ENCODE peak calls at places on chromosomes 16 and 17, in seven cellular contexts. I is psoas muscle, E is breast epithelium, J is fibroblast of lung, G is cardiac muscle cell, D is GM06990, Y is spleen. F is an unnamed sample.
A peak's percentile ranks its signal among the peaks of the same experiment; 100 is the strongest.

GRCh38 chr17:1384881-1385280 is 15.1 kb downstream of the YWHAE start:
- DNase-seq in G (no peak), E (no peak), I (no peak), Y (no peak), D (no peak), J (no peak), F (no peak)

GRCh38 chr16:5069048-5069447 is 2.6 kb upstream of the ALG1 start:
- DNase-seq in Y (no peak), I (no peak), E (no peak), G (no peak), J (no peak), D (no peak), F (peak; percentile 18)

GRCh38 chr16:86066755-86067154 is 167.8 kb downstream of the IRF8 start:
- DNase-seq in G (no peak), I (no peak), Y (peak; percentile 46), D (no peak), E (no peak), J (no peak), F (no peak)

GRCh38 chr16:49608801-49609200 is 235.2 kb downstream of the C16orf78 start:
- DNase-seq in J (peak; percentile 75), E (no peak), D (no peak), I (no peak), Y (no peak), G (peak; percentile 75), F (no peak)

GRCh38 chr16:88941051-88941932 is 35.7 kb downstream of the CBFA2T3 start:
- DNase-seq in E (no peak), J (no peak), G (peak; percentile 77), D (no peak), Y (peak; percentile 88), I (peak; percentile 14), F (no peak)

GRCh38 chr17:69430488-69430887 is 16.0 kb downstream of the MAP2K6 start:
- DNase-seq in Y (no peak), J (no peak), I (no peak), D (no peak), G (peak; percentile 87), E (no peak), F (no peak)

GRCh38 chr16:22425847-22426246 is 51.4 kb upstream of the CDR2 start:
- DNase-seq in E (no peak), G (no peak), J (no peak), I (no peak), Y (no peak), D (no peak), F (no peak)

GRCh38 chr17:50627782-50628601 is 6.7 kb upstream of the ABCC3 start:
- DNase-seq in Y (no peak), G (peak; percentile 44), E (no peak), J (no peak), I (no peak), D (no peak), F (no peak)

GRCh38 chr17:2689411-2690164 is 22.0 kb downstream of the CLUH start:
- DNase-seq in D (no peak), I (no peak), E (no peak), J (no peak), G (no peak), Y (peak; percentile 77), F (no peak)

GRCh38 chr16:22757202-22757601 is 56.8 kb upstream of the HS3ST2 start:
- DNase-seq in D (no peak), E (no peak), I (no peak), G (no peak), J (no peak), Y (no peak), F (no peak)

GRCh38 chr17:77742579-77742978 is 215.9 kb upstream of the TNRC6C start:
- DNase-seq in I (no peak), E (no peak), Y (peak; percentile 10), D (no peak), G (no peak), J (no peak), F (peak; percentile 19)

GRCh38 chr17:77740481-77740880 is 218.0 kb upstream of the TNRC6C start:
- DNase-seq in G (no peak), E (no peak), J (no peak), I (no peak), Y (peak; percentile 38), D (no peak), F (peak; percentile 7)

GRCh38 chr17:77738666-77739531 is 219.6 kb upstream of the TNRC6C start:
- DNase-seq in D (no peak), I (no peak), E (no peak), G (no peak), J (no peak), Y (peak; percentile 25), F (peak; percentile 9)

GRCh38 chr17:77744268-77744988 is 214.1 kb upstream of the TNRC6C start:
- DNase-seq in E (no peak), Y (peak; percentile 41), I (peak; percentile 65), J (no peak), G (no peak), D (no peak), F (peak; percentile 42)

DNA sequence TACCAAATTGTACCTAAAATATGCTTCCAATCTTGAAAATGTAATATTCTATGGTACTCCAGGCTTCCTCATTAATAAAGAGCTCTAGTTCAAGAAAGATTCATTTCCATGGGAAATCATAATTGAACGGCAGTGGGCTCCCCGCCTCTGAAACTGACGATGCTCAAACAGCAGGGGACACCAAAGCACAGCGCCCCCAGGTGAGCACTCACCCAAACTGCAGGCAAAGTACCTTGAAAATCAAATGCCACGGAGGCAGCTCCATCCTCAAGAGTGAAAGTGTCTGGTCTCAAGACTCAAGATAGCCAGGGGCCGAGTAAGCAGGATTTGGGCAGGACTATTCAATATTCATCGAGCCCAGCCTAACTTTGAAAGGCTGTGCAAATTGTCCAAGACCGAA is 217.4 kb upstream of the TNRC6C start:
- DNase-seq in D (no peak), I (no peak), J (no peak), G (no peak), Y (peak; percentile 57), E (no peak), F (peak; percentile 29)
- TF ChIP-seq CTCF in D (peak; percentile 25), I (peak; percentile 9), J (peak; percentile 27), G (peak; percentile 35), Y (peak; percentile 19), E (no peak), F (no peak)

DNA sequence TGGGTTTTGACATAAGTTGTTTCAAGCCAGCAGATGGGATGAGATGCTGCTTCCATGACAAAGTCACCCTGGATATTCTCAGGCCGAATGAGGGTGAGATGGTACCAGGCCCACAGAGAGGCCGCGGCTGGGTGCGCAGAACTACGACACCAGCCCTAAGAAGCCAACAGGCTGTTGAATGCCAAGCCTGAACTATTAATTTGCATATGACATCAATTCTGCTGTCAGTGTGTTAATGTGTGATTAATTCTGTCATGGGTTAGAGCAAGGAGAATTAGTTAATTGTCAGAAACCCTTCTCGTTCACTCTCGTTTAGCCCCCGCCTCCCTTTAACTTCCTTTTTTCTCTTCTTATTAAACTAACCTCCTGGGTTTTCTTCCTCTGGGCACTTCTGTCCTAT is 123.4 kb downstream of the ZFHX3 start:
- DNase-seq in E (no peak), J (no peak), I (no peak), D (no peak), G (no peak), Y (peak; percentile 25), F (no peak)
- H3K4me3 ChIP-seq in E (no peak overlapping the region), J (no peak overlapping the region), I (no peak overlapping the region), D (no peak overlapping the region), G (no peak overlapping the region), Y (no peak overlapping the region), F (no peak overlapping the region)

GRCh38 chr16:66845791-66846221 is 1.6 kb downstream of the CA7 start:
- DNase-seq in E (peak; percentile 35), J (no peak), I (no peak), D (no peak), Y (no peak), G (no peak), F (peak; percentile 45)
- H3K27me3 ChIP-seq in E (peaks cover 22% of the 10 kb centered on the region), J (peaks cover 50% of the 10 kb centered on the region), I (peaks cover 24% of the 10 kb centered on the region), D (no peaks in the 10 kb centered on the region), Y (peaks cover 8% of the 10 kb centered on the region), G (peaks cover 73% of the 10 kb centered on the region), F (peaks cover 30% of the 10 kb centered on the region)

DNA sequence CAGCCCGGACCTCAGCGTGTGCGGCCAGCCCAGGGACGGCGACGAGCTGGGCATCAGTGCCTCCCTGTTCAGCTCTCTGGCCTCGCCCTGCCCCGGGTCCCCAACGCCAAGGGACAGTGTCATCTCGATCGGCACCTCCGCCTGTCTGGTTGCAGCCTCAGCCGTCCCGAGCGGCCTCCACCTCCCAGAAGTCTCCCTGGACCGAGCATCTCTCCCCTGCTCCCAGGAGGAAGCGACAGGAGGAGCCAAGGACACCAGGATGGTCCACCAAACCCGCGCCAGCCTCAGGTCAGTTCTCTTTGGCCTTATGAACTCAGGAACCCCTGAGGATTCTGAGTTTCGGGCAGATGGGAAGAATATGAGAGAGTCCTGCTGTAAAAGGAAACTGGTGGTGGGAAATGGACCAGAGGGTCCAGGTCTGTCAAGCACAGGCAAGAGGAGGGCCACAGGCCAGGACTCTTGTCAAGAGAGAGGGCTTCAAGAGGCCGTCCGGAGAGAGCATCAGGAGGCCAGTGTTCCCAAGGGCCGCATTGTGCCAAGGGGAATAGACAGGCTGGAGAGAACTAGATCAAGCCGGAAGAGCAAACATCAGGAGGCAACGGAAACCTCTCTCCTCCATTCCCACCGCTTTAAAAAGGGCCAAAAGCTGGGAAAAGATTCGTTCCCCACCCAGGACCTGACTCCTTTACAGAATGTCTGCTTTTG is 822 bp downstream of the HASPIN start:
- DNase-seq in Y (no peak), D (no peak), I (no peak), J (no peak), G (peak; percentile 21), E (no peak), F (no peak)
- TF ChIP-seq CTCF in Y (no peak), D (no peak), I (no peak), J (no peak), G (no peak), E (no peak), F (no peak)

F was measured in RWPE2.